ENCODE peak calls at places on chromosomes 2 and 18, in five cellular contexts. G is IMR-90, A is aorta, L is GM23338, R is breast epithelium. V is an unnamed sample.

GRCh38 chr2:229376866-229377265 is 105.8 kb upstream of the PID1 start:
- DNase-seq in A (no peak), L (no peak), G (no peak), R (no peak), V (no peak)

GRCh38 chr2:182761903-182762302 is 45.8 kb downstream of the DNAJC10 start:
- DNase-seq in G (peak; percentile 37), A (no peak), L (no peak), R (no peak), V (no peak)

GRCh38 chr2:191757256-191757655 is 79.3 kb downstream of the NABP1 start:
- DNase-seq in L (no peak), A (no peak), R (no peak), G (no peak), V (no peak)

GRCh38 chr2:150587547-150588209 is 100.2 kb upstream of the RND3 start:
- DNase-seq in A (no peak), G (peak; percentile 65), R (no peak), L (peak; percentile 13), V (no peak)

GRCh38 chr2:15668611-15669305 is 77.1 kb downstream of the DDX1 start:
- DNase-seq in L (no peak), A (no peak), R (no peak), G (peak; percentile 33), V (no peak)

GRCh38 chr2:29921560-29921915 is at the start of gene ALK:
- DNase-seq in G (peak; percentile 59), A (peak; percentile 85), R (peak; percentile 90), L (peak; percentile 97), V (peak; percentile 2)

GRCh38 chr2:83196225-83196624 is 1262.9 kb downstream of the SUCLG1 start:
- DNase-seq in R (no peak), L (peak; percentile 44), A (no peak), G (peak; percentile 42), V (no peak)

GRCh38 chr2:97748397-97748796 is 35.0 kb downstream of the ZAP70 start:
- DNase-seq in L (peak; percentile 88), R (no peak), G (no peak), A (no peak), V (no peak)

GRCh38 chr18:36012891-36013290 is 40.4 kb downstream of the RMP24 start:
- DNase-seq in L (no peak), G (no peak), R (no peak), A (no peak), V (no peak)

GRCh38 chr2:189783927-189784867 is at the start of the genes ORMDL1 and PMS1:
- DNase-seq in L (peak; percentile 95), A (peak; percentile 97), R (peak; percentile 83), G (peak; percentile 95), V (peak; percentile 73)
- H3K27ac ChIP-seq in L (peak within 1 kb of the TSS; percentile 93), A (peak within 1 kb of the TSS; percentile 81), R (peak within 1 kb of the TSS; percentile 99), G (peak within 1 kb of the TSS; percentile 89), V (peak within 1 kb of the TSS; percentile 96)

DNA sequence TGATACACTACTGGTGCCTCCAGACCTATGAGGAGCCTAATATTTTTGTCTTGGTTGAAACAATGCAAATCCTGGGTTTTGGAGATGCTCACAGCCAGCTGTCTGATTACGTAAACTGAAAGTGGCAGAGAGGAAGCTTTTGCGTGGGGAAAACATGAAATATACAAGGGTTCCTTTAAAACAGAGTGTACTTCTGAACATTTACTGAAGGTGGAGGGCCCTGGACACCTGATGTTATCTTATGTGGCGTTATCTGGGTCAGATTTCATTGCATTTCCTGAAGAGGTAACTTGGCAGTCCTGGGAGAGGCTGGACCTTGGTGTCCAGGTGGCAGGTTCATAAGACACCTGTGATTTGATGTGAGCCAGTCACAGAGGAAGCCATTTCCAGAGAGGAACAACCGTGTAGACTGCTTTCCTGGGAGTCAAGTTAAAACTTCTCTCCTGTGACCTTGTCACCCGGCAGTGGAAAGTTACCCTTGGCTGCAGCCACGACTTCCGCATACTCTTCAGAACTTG is 105.0 kb downstream of the NEDD4L start:
- DNase-seq in R (no peak), G (no peak), A (no peak), L (no peak), V (no peak)
- H3K27ac ChIP-seq in R (no peak overlapping the region), G (no peak overlapping the region), A (no peak overlapping the region), L (no peak overlapping the region), V (no peak overlapping the region)

GRCh38 chr2:164910091-164910899 is 45.0 kb downstream of the SLC38A11 start:
- DNase-seq in L (peak; percentile 17), R (no peak), A (no peak), G (peak; percentile 77), V (no peak)
- H3K27ac ChIP-seq in L (no peak overlapping the region), R (no peak overlapping the region), A (peak overlapping the region; percentile 8), G (no peak overlapping the region), V (peak overlapping the region; percentile 79)

DNA sequence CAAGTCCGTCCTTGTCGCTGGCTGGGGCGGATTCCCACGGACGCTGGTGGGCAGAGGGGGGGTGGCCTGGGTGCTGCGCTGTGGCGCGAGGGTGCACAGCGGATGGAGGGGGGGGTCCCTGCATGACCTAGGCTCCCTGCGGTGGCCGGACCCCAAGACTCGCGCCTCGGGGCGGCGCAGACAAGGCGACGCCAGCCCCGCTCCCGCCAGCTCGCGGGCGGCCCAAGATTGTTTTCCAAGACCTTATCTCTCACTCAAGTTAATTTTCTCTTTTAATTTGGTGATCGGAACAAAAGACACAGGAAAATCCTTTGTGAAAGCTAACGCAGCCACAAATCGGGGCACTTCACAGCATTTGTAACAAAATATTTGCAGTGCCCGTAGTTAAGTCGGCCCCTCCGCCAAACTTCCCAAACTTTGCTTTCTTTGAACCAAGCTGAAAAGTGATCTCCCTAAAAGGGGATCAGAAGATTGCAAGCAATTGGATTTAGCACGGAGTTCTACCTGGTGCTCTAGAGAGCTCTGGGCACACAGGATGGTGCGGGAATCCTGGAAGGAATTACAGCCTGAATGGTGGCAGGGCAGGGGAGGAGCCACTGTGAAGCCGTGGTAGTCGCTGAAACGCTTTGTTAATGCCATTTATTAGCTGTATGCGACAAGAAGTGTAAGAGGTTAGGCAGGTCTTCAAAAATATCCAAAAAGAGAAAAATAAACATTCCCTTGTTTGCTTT is 4.8 kb upstream of the ID2 start:
- DNase-seq in A (no peak), R (no peak), G (peak; percentile 9), L (peak; percentile 53), V (no peak)
- H3K27ac ChIP-seq in A (peak overlapping the region; percentile 98), R (peak overlapping the region; percentile 95), G (peak overlapping the region; percentile 66), L (no peak overlapping the region), V (peak overlapping the region; percentile 88)

V was measured in esophagus squamous epithelium.